ENCODE peak calls at places on chromosome 16, in seven cellular contexts. One of them, this sample, is unnamed.

GRCh38 chr16:47377156-47377555 is 83.7 kb downstream of the ITFG1 start:
- DNase-seq in LHCN-M2: no peak
- DNase-seq in NCI-H1694 treated with DMSO at 0.1 percent for 48 hours: no peak
- DNase-seq in left ventricle myocardium inferior: no peak
- DNase-seq in AG09319: no peak
- DNase-seq in AG10803: no peak
- DNase-seq in BJ: no peak
- DNase-seq in this sample: no peak

GRCh38 chr16:70738083-70738977 is 52.5 kb upstream of the MTSS2 start:
- DNase-seq in NCI-H1694 treated with DMSO at 0.1 percent for 48 hours: peak; percentile 39
- DNase-seq in AG09319: peak; percentile 68
- DNase-seq in AG10803: peak; percentile 92
- DNase-seq in LHCN-M2: peak; percentile 87
- DNase-seq in BJ: no peak
- DNase-seq in left ventricle myocardium inferior: peak; percentile 69
- DNase-seq in this sample: peak; percentile 87

GRCh38 chr16:57950382-57950781 is 20.5 kb downstream of the CNGB1 start:
- DNase-seq in AG09319: no peak
- DNase-seq in BJ: no peak
- DNase-seq in LHCN-M2: no peak
- DNase-seq in left ventricle myocardium inferior: no peak
- DNase-seq in NCI-H1694 treated with DMSO at 0.1 percent for 48 hours: no peak
- DNase-seq in AG10803: no peak
- DNase-seq in this sample: no peak

GRCh38 chr16:86375370-86375769 is 135.0 kb upstream of the FOXF1 start:
- DNase-seq in NCI-H1694 treated with DMSO at 0.1 percent for 48 hours: no peak
- DNase-seq in LHCN-M2: peak; percentile 83
- DNase-seq in BJ: no peak
- DNase-seq in AG09319: no peak
- DNase-seq in left ventricle myocardium inferior: no peak
- DNase-seq in AG10803: peak; percentile 83
- DNase-seq in this sample: peak; percentile 76

GRCh38 chr16:24988593-24989338 is 26.4 kb downstream of the ARHGAP17 start:
- DNase-seq in left ventricle myocardium inferior: no peak
- DNase-seq in LHCN-M2: peak; percentile 51
- DNase-seq in NCI-H1694 treated with DMSO at 0.1 percent for 48 hours: no peak
- DNase-seq in AG10803: peak; percentile 71
- DNase-seq in BJ: peak; percentile 10
- DNase-seq in AG09319: no peak
- DNase-seq in this sample: peak; percentile 64

GRCh38 chr16:78816499-78817441 is 717.3 kb downstream of the WWOX start:
- DNase-seq in left ventricle myocardium inferior: no peak
- DNase-seq in AG10803: peak; percentile 6
- DNase-seq in BJ: no peak
- DNase-seq in NCI-H1694 treated with DMSO at 0.1 percent for 48 hours: no peak
- DNase-seq in LHCN-M2: no peak
- DNase-seq in AG09319: no peak
- DNase-seq in this sample: no peak

GRCh38 chr16:11023640-11024039 is 79.3 kb downstream of the CLEC16A start:
- DNase-seq in LHCN-M2: no peak
- DNase-seq in left ventricle myocardium inferior: no peak
- DNase-seq in AG10803: no peak
- DNase-seq in NCI-H1694 treated with DMSO at 0.1 percent for 48 hours: no peak
- DNase-seq in BJ: no peak
- DNase-seq in AG09319: no peak
- DNase-seq in this sample: no peak

GRCh38 chr16:583470-583814 is 6.4 kb upstream of the RAB40C start:
- DNase-seq in BJ: no peak
- DNase-seq in NCI-H1694 treated with DMSO at 0.1 percent for 48 hours: peak; percentile 1
- DNase-seq in LHCN-M2: no peak
- DNase-seq in AG10803: no peak
- DNase-seq in left ventricle myocardium inferior: no peak
- DNase-seq in AG09319: no peak
- DNase-seq in this sample: no peak

GRCh38 chr16:47142469-47143328 is 1.0 kb downstream of the NETO2 start:
- DNase-seq in AG09319: no peak
- DNase-seq in LHCN-M2: peak; percentile 35
- DNase-seq in left ventricle myocardium inferior: peak; percentile 25
- DNase-seq in AG10803: peak; percentile 14
- DNase-seq in BJ: no peak
- DNase-seq in NCI-H1694 treated with DMSO at 0.1 percent for 48 hours: peak; percentile 39
- DNase-seq in this sample: peak; percentile 48

GRCh38 chr16:55443434-55443833 is 35.6 kb upstream of the MMP2 start:
- DNase-seq in AG09319: no peak
- DNase-seq in left ventricle myocardium inferior: no peak
- DNase-seq in BJ: no peak
- DNase-seq in NCI-H1694 treated with DMSO at 0.1 percent for 48 hours: no peak
- DNase-seq in LHCN-M2: no peak
- DNase-seq in AG10803: no peak
- DNase-seq in this sample: no peak

GRCh38 chr16:4217246-4218131 is 24.4 kb downstream of the SRL start:
- DNase-seq in NCI-H1694 treated with DMSO at 0.1 percent for 48 hours: no peak
- DNase-seq in AG09319: no peak
- DNase-seq in LHCN-M2: no peak
- DNase-seq in AG10803: no peak
- DNase-seq in left ventricle myocardium inferior: peak; percentile 80
- DNase-seq in BJ: no peak
- DNase-seq in this sample: no peak

GRCh38 chr16:23465179-23465578 is 12.2 kb upstream of the COG7 start:
- DNase-seq in LHCN-M2: no peak
- DNase-seq in AG09319: no peak
- DNase-seq in left ventricle myocardium inferior: no peak
- DNase-seq in NCI-H1694 treated with DMSO at 0.1 percent for 48 hours: no peak
- DNase-seq in BJ: no peak
- DNase-seq in AG10803: no peak
- DNase-seq in this sample: no peak

GRCh38 chr16:12833939-12834338 is 30.3 kb upstream of the CPPED1 start:
- DNase-seq in NCI-H1694 treated with DMSO at 0.1 percent for 48 hours: no peak
- DNase-seq in AG09319: no peak
- DNase-seq in LHCN-M2: no peak
- DNase-seq in BJ: no peak
- DNase-seq in AG10803: peak; percentile 13
- DNase-seq in left ventricle myocardium inferior: no peak
- DNase-seq in this sample: peak; percentile 62

GRCh38 chr16:2044541-2044940 is 3.1 kb downstream of the NTHL1 start:
- DNase-seq in LHCN-M2: no peak
- DNase-seq in AG09319: no peak
- DNase-seq in left ventricle myocardium inferior: no peak
- DNase-seq in BJ: no peak
- DNase-seq in NCI-H1694 treated with DMSO at 0.1 percent for 48 hours: no peak
- DNase-seq in AG10803: no peak
- DNase-seq in this sample: no peak

GRCh38 chr16:79170565-79171242 is 429.8 kb downstream of the MAF start:
- DNase-seq in left ventricle myocardium inferior: no peak
- DNase-seq in BJ: peak; percentile 9
- DNase-seq in NCI-H1694 treated with DMSO at 0.1 percent for 48 hours: no peak
- DNase-seq in AG09319: no peak
- DNase-seq in AG10803: no peak
- DNase-seq in LHCN-M2: no peak
- DNase-seq in this sample: no peak

GRCh38 chr16:80303691-80304090 is 237.1 kb upstream of the DYNLRB2 start:
- DNase-seq in NCI-H1694 treated with DMSO at 0.1 percent for 48 hours: no peak
- DNase-seq in left ventricle myocardium inferior: no peak
- DNase-seq in AG10803: no peak
- DNase-seq in AG09319: no peak
- DNase-seq in BJ: no peak
- DNase-seq in LHCN-M2: no peak
- DNase-seq in this sample: no peak

GRCh38 chr16:75298252-75298651 is 46.8 kb upstream of the BCAR1 start:
- DNase-seq in AG09319: no peak
- DNase-seq in AG10803: no peak
- DNase-seq in BJ: no peak
- DNase-seq in LHCN-M2: no peak
- DNase-seq in NCI-H1694 treated with DMSO at 0.1 percent for 48 hours: no peak
- DNase-seq in left ventricle myocardium inferior: no peak
- DNase-seq in this sample: no peak

This sample was measured in AG20443.